ENCODE peak calls at places on chromosomes 4 and X, in five cellular contexts. D, T, I, Q and J are unnamed samples.

GRCh38 chrX:2645563-2645962 is 45.5 kb upstream of the CD99 start:
- DNase-seq in D (no peak), T (no peak), I (no peak), Q (no peak), J (no peak)

GRCh38 chr4:129852434-129852833 is 756.5 kb downstream of the C4orf33 start:
- DNase-seq in D (no peak), T (no peak), I (no peak), Q (no peak), J (no peak)

GRCh38 chr4:177879851-177880250 is 437.6 kb upstream of the AGA start:
- DNase-seq in D (no peak), T (no peak), I (no peak), Q (no peak), J (no peak)

GRCh38 chr4:172995161-172995560 is 173.4 kb upstream of the GALNT7 start:
- DNase-seq in D (no peak), T (no peak), I (no peak), Q (no peak), J (no peak)

GRCh38 chrX:154824638-154825037 is 9.8 kb downstream of the SMIM9 start:
- DNase-seq in D (no peak), T (no peak), I (no peak), Q (no peak), J (no peak)

GRCh38 chr4:73701116-73701515 is 39.3 kb upstream of the CXCL8 start:
- DNase-seq in D (no peak), T (no peak), I (no peak), Q (no peak), J (no peak)

GRCh38 chr4:165440415-165440882 is 61.6 kb downstream of the CPE start:
- DNase-seq in D (no peak), T (no peak), I (peak), Q (peak), J (no peak)

GRCh38 chr4:115219315-115219840 is 106.0 kb upstream of the NDST4 start:
- DNase-seq in D (no peak), T (no peak), I (no peak), Q (no peak), J (no peak)

GRCh38 chr4:144547678-144548298 is 98.2 kb upstream of the HHIP start:
- DNase-seq in D (peak), T (no peak), I (no peak), Q (no peak), J (no peak)

GRCh38 chr4:85747871-85748491 is 273.0 kb downstream of the ARHGAP24 start:
- DNase-seq in D (no peak), T (peak), I (peak), Q (peak), J (peak)

GRCh38 chr4:66164869-66165268 is 494.6 kb upstream of the EPHA5 start:
- DNase-seq in D (no peak), T (no peak), I (no peak), Q (no peak), J (no peak)

GRCh38 chr4:39574946-39575345 is 47.7 kb upstream of the UGDH start:
- DNase-seq in D (no peak), T (no peak), I (no peak), Q (no peak), J (no peak)

GRCh38 chr4:146329042-146329716 is 114.8 kb downstream of the REELD1 start:
- DNase-seq in D (no peak), T (no peak), I (no peak), Q (no peak), J (no peak)

GRCh38 chrX:150459168-150459567 is 96.1 kb downstream of the MAMLD1 start:
- DNase-seq in D (no peak), T (no peak), I (no peak), Q (no peak), J (no peak)

GRCh38 chr4:60122820-60123219 is 1077.3 kb upstream of the ADGRL3 start:
- DNase-seq in D (no peak), T (no peak), I (no peak), Q (no peak), J (no peak)

GRCh38 chr4:35972814-35973213 is 271.5 kb downstream of the ARAP2 start:
- DNase-seq in D (no peak), T (no peak), I (no peak), Q (no peak), J (no peak)

GRCh38 chrX:138708268-138708667 is 3.2 kb downstream of the FGF13 start:
- DNase-seq in D (no peak), T (no peak), I (no peak), Q (no peak), J (no peak)

GRCh38 chrX:138711399-138712347 is at the start of gene FGF13:
- DNase-seq in D (no peak), T (peak), I (peak), Q (peak), J (no peak)

GRCh38 chrX:138710866-138711331 is 618 bp downstream of the FGF13 start:
- DNase-seq in D (no peak), T (peak), I (no peak), Q (no peak), J (no peak)

GRCh38 chrX:138709886-138710285 is 1.6 kb downstream of the FGF13 start:
- DNase-seq in D (no peak), T (peak), I (no peak), Q (no peak), J (no peak)

DNA sequence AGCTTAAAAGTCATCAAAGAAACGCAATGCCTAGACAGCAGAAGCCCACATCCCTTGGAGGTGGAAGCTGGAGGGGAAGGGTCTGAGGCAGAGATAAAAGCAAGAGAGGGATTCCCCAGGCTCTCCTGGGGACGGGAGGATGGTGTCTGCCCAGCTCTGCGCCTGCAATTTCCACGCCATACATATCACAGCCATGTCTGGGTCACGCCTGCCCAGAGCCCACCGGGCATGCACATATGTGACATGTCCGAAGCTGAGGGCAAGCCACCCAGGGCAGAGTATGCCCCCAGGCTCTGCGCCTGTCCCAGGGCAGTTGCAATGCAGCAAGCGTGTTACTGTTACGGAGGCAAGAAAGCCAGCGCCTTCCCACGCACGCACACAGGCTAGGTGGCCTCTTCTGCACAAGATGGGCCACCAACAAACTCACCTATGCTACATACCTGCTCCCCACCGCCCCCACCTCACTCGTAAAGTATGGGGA is 1.2 kb downstream of the FGF13 start:
- DNase-seq in D (no peak), T (peak), I (no peak), Q (no peak), J (no peak)
- TF ChIP-seq FOXM1 in D (no peak), T (no peak), I (no peak), Q (no peak), J (no peak)

GRCh38 chr4:14552119-14552518 is 450.2 kb upstream of the CPEB2 start:
- DNase-seq in D (no peak), T (no peak), I (no peak), Q (no peak), J (no peak)
- TF ChIP-seq FOXM1 in D (no peak), T (no peak), I (no peak), Q (no peak), J (no peak)

GRCh38 chr4:105350859-105351494 is 122.9 kb downstream of the PPA2 start:
- DNase-seq in D (no peak), T (no peak), I (no peak), Q (no peak), J (no peak)
- TF ChIP-seq FOXM1 in D (no peak), T (no peak), I (no peak), Q (no peak), J (no peak)

DNA sequence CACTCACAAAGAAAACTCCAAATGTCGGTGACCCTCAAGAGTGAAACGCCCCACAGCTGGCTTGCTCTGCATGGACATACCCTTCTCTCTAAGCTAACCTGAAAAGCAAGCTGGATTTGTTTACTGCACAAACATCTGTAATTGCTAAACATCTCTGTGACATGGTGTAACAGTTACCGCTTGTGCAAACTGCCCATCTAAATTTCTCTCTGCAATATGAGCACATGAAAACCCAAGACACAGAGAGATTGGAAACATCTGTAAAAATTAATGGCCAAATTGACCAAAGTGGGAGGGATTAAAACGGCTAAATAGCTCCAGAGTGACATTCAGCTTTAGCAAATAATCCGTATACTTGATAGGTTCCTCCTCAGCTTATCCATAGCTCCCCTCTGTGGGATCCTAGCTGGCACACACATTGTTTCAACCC is 155.0 kb upstream of the MAP3K15 start:
- DNase-seq in D (no peak), T (no peak), I (peak), Q (no peak), J (no peak)
- TF ChIP-seq FOXM1 in D (no peak), T (no peak), I (no peak), Q (no peak), J (no peak)

DNA sequence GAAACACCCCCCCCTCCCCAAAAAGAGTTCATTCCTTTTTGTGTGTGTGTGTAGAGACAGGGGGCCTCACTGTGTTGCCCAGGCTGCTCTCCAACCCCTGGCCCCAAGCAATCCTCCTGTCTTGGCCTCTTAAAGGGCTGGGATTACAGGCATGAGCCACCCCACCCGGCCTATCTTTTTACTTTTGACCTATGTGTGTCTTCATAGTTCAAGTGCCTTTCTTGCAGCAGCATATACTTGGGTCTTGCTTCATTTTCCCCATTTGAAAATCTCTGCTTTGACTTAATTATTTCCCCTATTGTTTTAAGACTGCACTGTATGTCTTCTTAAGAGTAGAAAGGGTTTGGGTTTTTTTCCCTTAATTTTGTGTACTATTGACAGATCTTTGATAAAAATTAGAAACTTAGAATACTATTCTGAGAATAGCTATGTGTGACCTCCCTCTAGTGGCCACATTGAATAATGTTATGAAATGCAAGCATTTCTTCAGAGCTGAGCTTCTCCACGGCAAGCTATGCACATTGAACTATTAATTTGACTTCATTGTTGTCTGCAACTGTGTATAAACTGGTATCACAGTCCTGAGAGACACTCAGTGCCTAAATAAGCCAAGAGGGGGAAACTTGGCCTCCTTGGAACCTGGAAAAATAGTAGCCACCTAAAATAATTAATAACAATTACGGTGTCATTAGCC is 8.7 kb upstream of the SLC25A4 start:
- DNase-seq in D (no peak), T (peak), I (peak), Q (peak), J (peak)
- TF ChIP-seq FOXM1 in D (no peak), T (no peak), I (no peak), Q (no peak), J (no peak)

DNA sequence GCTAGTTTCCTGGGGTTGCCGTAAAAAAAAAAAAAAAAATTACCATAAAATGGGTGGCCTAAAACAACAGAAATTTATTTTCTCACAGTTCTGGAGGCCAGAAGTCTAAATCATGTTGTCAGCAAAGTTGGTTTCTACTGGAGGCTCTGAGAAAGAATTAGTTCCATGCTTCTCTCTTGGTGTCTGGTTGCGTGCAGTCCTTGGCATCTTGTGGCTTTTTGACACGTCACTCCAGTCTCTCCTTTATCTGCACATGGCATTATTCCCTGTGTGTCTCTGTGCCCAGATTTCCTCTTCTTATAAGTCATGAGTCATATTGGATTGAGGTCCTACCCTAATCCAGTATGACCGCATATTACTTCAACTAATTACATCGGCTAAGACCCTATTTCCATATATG is 38.7 kb downstream of the SPATA4 start:
- DNase-seq in D (no peak), T (no peak), I (no peak), Q (no peak), J (no peak)
- TF ChIP-seq FOXM1 in D (no peak), T (no peak), I (no peak), Q (no peak), J (no peak)

DNA sequence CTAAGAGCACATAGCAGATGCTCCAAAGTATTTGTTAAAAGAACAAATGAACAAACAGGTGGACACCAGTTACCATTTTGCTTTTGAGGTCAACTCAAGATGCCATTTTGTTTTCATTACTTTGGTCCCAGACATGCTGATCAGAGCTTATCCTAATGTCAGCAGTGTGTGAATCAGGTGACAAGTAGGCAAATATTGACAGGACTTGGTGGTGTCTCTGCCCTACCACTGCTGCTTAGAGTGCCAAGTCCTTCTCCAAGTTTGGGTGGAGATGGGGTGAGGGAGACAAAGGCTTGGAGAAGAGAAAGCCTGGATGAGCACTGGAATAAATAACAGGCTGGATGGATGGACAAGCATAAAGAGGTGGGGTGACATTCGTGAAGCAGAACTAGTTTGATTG is 38.7 kb downstream of the MID1IP1 start:
- DNase-seq in D (no peak), T (no peak), I (no peak), Q (no peak), J (no peak)
- TF ChIP-seq FOXM1 in D (no peak), T (no peak), I (no peak), Q (no peak), J (no peak)